ENCODE peak calls at places on chromosomes 4 and X, in four cellular contexts. One of them, this sample, is unnamed.

GRCh38 chrX:136586386-136586785 is 54.4 kb downstream of the VGLL1 start:
- DNase-seq in PC-3: peak; percentile 67
- DNase-seq in neural progenitor cell: no peak
- DNase-seq in HCT116: no peak
- DNase-seq in this sample: peak; percentile 44

GRCh38 chr4:35556387-35556786 is 687.9 kb downstream of the ARAP2 start:
- DNase-seq in neural progenitor cell: no peak
- DNase-seq in PC-3: peak; percentile 73
- DNase-seq in HCT116: peak; percentile 64
- DNase-seq in this sample: no peak

GRCh38 chrX:38939067-38939466 is 137.8 kb downstream of the MID1IP1 start:
- DNase-seq in PC-3: no peak
- DNase-seq in HCT116: no peak
- DNase-seq in neural progenitor cell: no peak
- DNase-seq in this sample: peak; percentile 57

GRCh38 chr4:54661686-54662085 is 3.9 kb downstream of the KIT start:
- DNase-seq in PC-3: peak; percentile 79
- DNase-seq in HCT116: no peak
- DNase-seq in neural progenitor cell: no peak
- DNase-seq in this sample: peak; percentile 95

GRCh38 chr4:173185832-173186545 is 17.4 kb downstream of the GALNT7 start:
- DNase-seq in HCT116: no peak
- DNase-seq in neural progenitor cell: no peak
- DNase-seq in PC-3: no peak
- DNase-seq in this sample: no peak

GRCh38 chrX:11665144-11666040 is at the start of gene ARHGAP6:
- DNase-seq in HCT116: no peak
- DNase-seq in PC-3: peak; percentile 14
- DNase-seq in neural progenitor cell: peak; percentile 71
- DNase-seq in this sample: peak; percentile 57

GRCh38 chr4:94446386-94446785 is 5.4 kb upstream of the PDLIM5 start:
- DNase-seq in PC-3: peak; percentile 39
- DNase-seq in neural progenitor cell: no peak
- DNase-seq in HCT116: no peak
- DNase-seq in this sample: peak; percentile 91

GRCh38 chrX:107725761-107726555 is 49.6 kb downstream of the TSC22D3 start:
- DNase-seq in PC-3: peak; percentile 85
- DNase-seq in HCT116: no peak
- DNase-seq in neural progenitor cell: no peak
- DNase-seq in this sample: no peak

GRCh38 chrX:19772306-19772705 is 115.1 kb downstream of the SH3KBP1 start:
- DNase-seq in HCT116: no peak
- DNase-seq in neural progenitor cell: no peak
- DNase-seq in PC-3: peak; percentile 30
- DNase-seq in this sample: peak; percentile 67

GRCh38 chrX:9829308-9830267 is 43.4 kb downstream of the SHROOM2 start:
- DNase-seq in PC-3: peak; percentile 93
- DNase-seq in neural progenitor cell: no peak
- DNase-seq in HCT116: peak; percentile 65
- DNase-seq in this sample: peak; percentile 14

GRCh38 chr4:105025263-105026017 is 121.2 kb upstream of the TET2 start:
- DNase-seq in HCT116: no peak
- DNase-seq in PC-3: no peak
- DNase-seq in neural progenitor cell: no peak
- DNase-seq in this sample: no peak

GRCh38 chr4:56627375-56627774 is 53.7 kb downstream of the HOPX start:
- DNase-seq in HCT116: no peak
- DNase-seq in neural progenitor cell: no peak
- DNase-seq in PC-3: no peak
- DNase-seq in this sample: no peak

GRCh38 chrX:1486177-1486576 is 33.5 kb upstream of the ASMTL start:
- DNase-seq in HCT116: no peak
- DNase-seq in neural progenitor cell: no peak
- DNase-seq in PC-3: no peak
- DNase-seq in this sample: no peak

GRCh38 chrX:13090261-13091110 is 46.1 kb upstream of the FAM9C start:
- DNase-seq in HCT116: no peak
- DNase-seq in PC-3: no peak
- DNase-seq in neural progenitor cell: no peak
- DNase-seq in this sample: no peak

GRCh38 chr4:40193018-40193571 is 3.7 kb upstream of the RHOH start:
- DNase-seq in neural progenitor cell: no peak
- DNase-seq in HCT116: no peak
- DNase-seq in PC-3: no peak
- DNase-seq in this sample: no peak

GRCh38 chr4:182273191-182273935 is 30.2 kb downstream of the TENM3 start:
- DNase-seq in HCT116: no peak
- DNase-seq in PC-3: no peak
- DNase-seq in neural progenitor cell: peak; percentile 69
- DNase-seq in this sample: no peak

GRCh38 chr4:7462509-7462971 is 27.8 kb upstream of the PSAPL1 start:
- DNase-seq in HCT116: peak; percentile 27
- DNase-seq in PC-3: peak; percentile 88
- DNase-seq in neural progenitor cell: peak; percentile 78
- DNase-seq in this sample: peak; percentile 28
- H3K4me2 ChIP-seq in HCT116: no peak overlapping the region
- H3K4me2 ChIP-seq in PC-3: peak overlapping the region; percentile 57
- H3K4me2 ChIP-seq in neural progenitor cell: peak overlapping the region; percentile 6
- H3K4me2 ChIP-seq in this sample: no peak overlapping the region

DNA sequence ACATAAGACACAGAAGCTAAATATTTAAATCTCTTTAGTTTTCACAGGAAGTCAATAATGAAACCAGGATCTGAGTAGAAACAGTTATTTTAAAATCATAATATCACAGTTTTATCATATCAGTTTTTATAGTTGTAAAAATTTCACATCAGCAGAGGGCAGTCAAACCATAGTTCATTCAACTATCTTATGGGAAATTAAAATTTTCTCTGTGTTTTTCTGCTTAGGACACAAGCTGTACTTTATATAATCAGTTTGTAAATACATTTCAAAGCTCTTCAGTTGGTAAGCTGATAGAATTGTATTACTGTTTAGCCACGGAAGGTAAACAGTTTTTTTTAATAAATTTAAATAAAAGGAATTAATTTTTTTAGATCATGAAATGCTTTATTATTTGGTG is 204.8 kb upstream of the NUDT6 start:
- DNase-seq in PC-3: peak; percentile 37
- DNase-seq in neural progenitor cell: no peak
- DNase-seq in HCT116: no peak
- DNase-seq in this sample: peak; percentile 48
- TF ChIP-seq EZH2phosphoT487 in PC-3: no peak
- TF ChIP-seq EZH2phosphoT487 in neural progenitor cell: no peak
- TF ChIP-seq EZH2phosphoT487 in HCT116: no peak
- TF ChIP-seq EZH2phosphoT487 in this sample: no peak

GRCh38 chr4:147233-147632 is 22.9 kb downstream of the ZNF718 start:
- DNase-seq in HCT116: no peak
- DNase-seq in PC-3: no peak
- DNase-seq in neural progenitor cell: no peak
- DNase-seq in this sample: no peak

GRCh38 chr4:146621-147020 is 22.3 kb downstream of the ZNF718 start:
- DNase-seq in PC-3: no peak
- DNase-seq in HCT116: no peak
- DNase-seq in neural progenitor cell: no peak
- DNase-seq in this sample: no peak
- H3K9me3 ChIP-seq in PC-3: peaks cover 37% of the 10 kb centered on the region
- H3K9me3 ChIP-seq in HCT116: peaks cover 20% of the 10 kb centered on the region
- H3K9me3 ChIP-seq in neural progenitor cell: peaks cover 65% of the 10 kb centered on the region
- H3K9me3 ChIP-seq in this sample: peaks cover 21% of the 10 kb centered on the region

GRCh38 chr4:73193659-73194058 is 64.9 kb downstream of the ANKRD17 start:
- DNase-seq in neural progenitor cell: no peak
- DNase-seq in HCT116: no peak
- DNase-seq in PC-3: no peak
- DNase-seq in this sample: no peak
- H3K4me2 ChIP-seq in neural progenitor cell: no peak overlapping the region
- H3K4me2 ChIP-seq in HCT116: no peak overlapping the region
- H3K4me2 ChIP-seq in PC-3: no peak overlapping the region
- H3K4me2 ChIP-seq in this sample: no peak overlapping the region

DNA sequence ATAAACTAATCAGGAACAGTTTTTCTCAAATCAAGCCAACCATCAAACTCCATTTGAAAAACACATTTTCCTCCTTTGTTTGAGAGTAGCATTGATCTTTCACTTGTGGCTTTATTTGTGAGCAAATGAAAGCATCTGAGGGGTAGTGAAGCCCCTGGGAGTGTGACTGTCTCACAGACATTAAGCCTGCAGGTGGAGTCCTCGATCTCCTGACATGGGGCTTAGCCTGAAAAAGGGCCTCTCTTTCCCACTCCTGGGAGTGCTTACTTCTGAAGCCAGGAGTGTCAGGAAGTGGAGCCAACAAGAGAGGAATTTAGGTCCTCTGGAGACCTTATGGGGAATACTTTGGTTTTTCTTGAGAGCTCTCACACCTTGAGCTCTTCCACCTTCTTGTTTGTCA is 158.2 kb upstream of the SFRP2 start:
- DNase-seq in HCT116: no peak
- DNase-seq in neural progenitor cell: no peak
- DNase-seq in PC-3: no peak
- DNase-seq in this sample: no peak
- TF ChIP-seq EZH2phosphoT487 in HCT116: no peak
- TF ChIP-seq EZH2phosphoT487 in neural progenitor cell: no peak
- TF ChIP-seq EZH2phosphoT487 in PC-3: no peak
- TF ChIP-seq EZH2phosphoT487 in this sample: no peak

GRCh38 chrX:75786290-75786689 is 1.2 kb upstream of the MAGEE2 start:
- DNase-seq in HCT116: no peak
- DNase-seq in PC-3: no peak
- DNase-seq in neural progenitor cell: no peak
- DNase-seq in this sample: no peak

GRCh38 chrX:75784689-75785491 is at the start of gene MAGEE2:
- DNase-seq in PC-3: no peak
- DNase-seq in neural progenitor cell: no peak
- DNase-seq in HCT116: no peak
- DNase-seq in this sample: peak; percentile 23

GRCh38 chrX:75781618-75782017 is 3.4 kb downstream of the MAGEE2 start:
- DNase-seq in HCT116: no peak
- DNase-seq in neural progenitor cell: peak; percentile 15
- DNase-seq in PC-3: no peak
- DNase-seq in this sample: peak; percentile 10
- H3K9me3 ChIP-seq in HCT116: no peaks in the 10 kb centered on the region
- H3K9me3 ChIP-seq in neural progenitor cell: no peaks in the 10 kb centered on the region
- H3K9me3 ChIP-seq in PC-3: no peaks in the 10 kb centered on the region
- H3K9me3 ChIP-seq in this sample: no peaks in the 10 kb centered on the region

GRCh38 chr4:184262901-184263300 is 45.2 kb upstream of the ENPP6 start:
- DNase-seq in HCT116: no peak
- DNase-seq in neural progenitor cell: no peak
- DNase-seq in PC-3: peak; percentile 31
- DNase-seq in this sample: peak; percentile 79
- H3K4me2 ChIP-seq in HCT116: no peak overlapping the region
- H3K4me2 ChIP-seq in neural progenitor cell: no peak overlapping the region
- H3K4me2 ChIP-seq in PC-3: no peak overlapping the region
- H3K4me2 ChIP-seq in this sample: no peak overlapping the region

This sample was measured in GM23248.